ENCODE peak calls at places on chromosome 22, in five cellular contexts. One of them, this sample, is unnamed.

GRCh38 chr22:19629331-19629719 is 85.0 kb upstream of the SEPTIN5 start:
- DNase-seq in HEK293T: no peak
- DNase-seq in Kasumi-1: no peak
- DNase-seq in M059J: no peak
- DNase-seq in SHP77 treated with DMSO at 0.1 percent for 48 hours: no peak
- DNase-seq in this sample: no peak

GRCh38 chr22:49255741-49256318 is 571.8 kb downstream of the BRD1 start:
- DNase-seq in Kasumi-1: no peak
- DNase-seq in HEK293T: no peak
- DNase-seq in M059J: no peak
- DNase-seq in SHP77 treated with DMSO at 0.1 percent for 48 hours: no peak
- DNase-seq in this sample: no peak

GRCh38 chr22:44274918-44275665 is 37.7 kb downstream of the SHISAL1 start:
- DNase-seq in Kasumi-1: no peak
- DNase-seq in HEK293T: no peak
- DNase-seq in SHP77 treated with DMSO at 0.1 percent for 48 hours: no peak
- DNase-seq in M059J: no peak
- DNase-seq in this sample: no peak

GRCh38 chr22:19514831-19515565 is 9.2 kb downstream of the CLDN5 start:
- DNase-seq in SHP77 treated with DMSO at 0.1 percent for 48 hours: peak; percentile 84
- DNase-seq in Kasumi-1: no peak
- DNase-seq in M059J: no peak
- DNase-seq in HEK293T: no peak
- DNase-seq in this sample: no peak

GRCh38 chr22:46036558-46037408 is 59.8 kb upstream of the WNT7B start:
- DNase-seq in M059J: peak; percentile 72
- DNase-seq in SHP77 treated with DMSO at 0.1 percent for 48 hours: peak; percentile 82
- DNase-seq in Kasumi-1: peak; percentile 57
- DNase-seq in HEK293T: peak; percentile 49
- DNase-seq in this sample: no peak

GRCh38 chr22:44254811-44255210 is 57.9 kb downstream of the SHISAL1 start:
- DNase-seq in M059J: no peak
- DNase-seq in Kasumi-1: no peak
- DNase-seq in SHP77 treated with DMSO at 0.1 percent for 48 hours: no peak
- DNase-seq in HEK293T: no peak
- DNase-seq in this sample: no peak

GRCh38 chr22:47052236-47053012 is 290.0 kb downstream of the TBC1D22A start:
- DNase-seq in Kasumi-1: no peak
- DNase-seq in HEK293T: no peak
- DNase-seq in SHP77 treated with DMSO at 0.1 percent for 48 hours: no peak
- DNase-seq in M059J: no peak
- DNase-seq in this sample: no peak

GRCh38 chr22:24087071-24087795 is 76.1 kb downstream of the CABIN1 start:
- DNase-seq in SHP77 treated with DMSO at 0.1 percent for 48 hours: no peak
- DNase-seq in Kasumi-1: no peak
- DNase-seq in M059J: peak; percentile 21
- DNase-seq in HEK293T: no peak
- DNase-seq in this sample: no peak